ENCODE peak calls at places on chromosomes 11 and 22, in nine cellular contexts. T is tibial artery; J is HepG2; F is endodermal cell; X is CD8-positive, alpha-beta memory T cell; H is HAP-1; M is heart right ventricle; L is lung; R is lower lobe of right lung. U is an unnamed sample.

GRCh38 chr11:17810736-17811135 is 76.2 kb downstream of the KCNC1 start:
- DNase-seq in T (no peak), J (no peak), F (no peak), X (no peak), H (no peak), M (peak; percentile 15), L (no peak), R (no peak), U (no peak)

GRCh38 chr11:56345739-56346138 is at the start of gene OR8K1:
- DNase-seq in T (no peak), J (no peak), F (no peak), X (no peak), H (no peak), M (no peak), L (no peak), R (no peak), U (no peak)

GRCh38 chr11:14713518-14714244 is 70.1 kb downstream of the PDE3B start:
- DNase-seq in T (no peak), J (no peak), F (no peak), X (no peak), H (no peak), M (no peak), L (no peak), R (no peak), U (no peak)

GRCh38 chr11:8826901-8827560 is 84.0 kb upstream of the AKIP1 start:
- DNase-seq in T (no peak), J (no peak), F (peak; percentile 53), X (no peak), H (no peak), M (no peak), L (no peak), R (no peak), U (no peak)

GRCh38 chr22:50610041-50610451 is 9.5 kb downstream of the MAPK8IP2 start:
- DNase-seq in T (peak; percentile 56), J (no peak), F (no peak), X (no peak), H (no peak), M (no peak), L (no peak), R (no peak), U (no peak)

GRCh38 chr11:108958446-108959123 is 293.7 kb downstream of the DDX10 start:
- DNase-seq in T (no peak), J (no peak), F (no peak), X (no peak), H (no peak), M (no peak), L (no peak), R (no peak), U (no peak)

GRCh38 chr11:107591446-107592236 is 694 bp downstream of the ELMOD1 start:
- DNase-seq in T (no peak), J (no peak), F (peak; percentile 79), X (no peak), H (no peak), M (no peak), L (no peak), R (no peak), U (no peak)

GRCh38 chr11:126702987-126703386 is 297.6 kb downstream of the KIRREL3 start:
- DNase-seq in T (no peak), J (no peak), F (no peak), X (no peak), H (no peak), M (peak; percentile 10), L (no peak), R (no peak), U (no peak)

GRCh38 chr11:76218449-76219206 is 12.3 kb upstream of the WNT11 start:
- DNase-seq in T (no peak), J (no peak), F (no peak), X (no peak), H (no peak), M (no peak), L (no peak), R (peak; percentile 10), U (peak; percentile 54)

GRCh38 chr11:36953986-36954385 is 355.9 kb upstream of the RAG2 start:
- DNase-seq in T (no peak), J (no peak), F (no peak), X (no peak), H (no peak), M (no peak), L (no peak), R (no peak), U (no peak)

GRCh38 chr11:66749091-66749490 is 20.1 kb upstream of the SPTBN2 start:
- DNase-seq in T (no peak), J (no peak), F (no peak), X (no peak), H (no peak), M (no peak), L (peak; percentile 65), R (no peak), U (no peak)

GRCh38 chr11:67060111-67060522 is 3.5 kb downstream of the RHOD start:
- DNase-seq in T (no peak), J (no peak), F (no peak), X (no peak), H (no peak), M (no peak), L (no peak), R (no peak), U (no peak)

GRCh38 chr11:133477263-133477625 is 55.1 kb downstream of the OPCML start:
- DNase-seq in T (no peak), J (no peak), F (no peak), X (no peak), H (no peak), M (no peak), L (no peak), R (no peak), U (no peak)

GRCh38 chr11:69044111-69045013 is 4.4 kb upstream of the TPCN2 start:
- DNase-seq in T (peak; percentile 91), J (peak; percentile 68), F (peak; percentile 96), X (no peak), H (peak; percentile 12), M (peak; percentile 74), L (peak; percentile 61), R (peak; percentile 78), U (peak; percentile 84)

GRCh38 chr11:114964676-114965214 is 286.4 kb downstream of the NXPE2 start:
- DNase-seq in T (no peak), J (no peak), F (no peak), X (no peak), H (no peak), M (no peak), L (no peak), R (no peak), U (no peak)

GRCh38 chr22:43831561-43832392 is 19.7 kb upstream of the EFCAB6 start:
- DNase-seq in T (peak; percentile 50), J (no peak), F (no peak), X (no peak), H (no peak), M (no peak), L (no peak), R (peak; percentile 43), U (no peak)

GRCh38 chr22:43829904-43830851 is 18.1 kb upstream of the EFCAB6 start:
- DNase-seq in T (peak; percentile 74), J (no peak), F (no peak), X (no peak), H (no peak), M (peak; percentile 83), L (peak; percentile 43), R (peak; percentile 56), U (no peak)

GRCh38 chr22:43829448-43829821 is 17.3 kb upstream of the EFCAB6 start:
- DNase-seq in T (peak; percentile 57), J (no peak), F (no peak), X (no peak), H (no peak), M (peak; percentile 49), L (no peak), R (peak; percentile 45), U (peak; percentile 65)

GRCh38 chr22:43832393-43833265 is 20.5 kb upstream of the EFCAB6 start:
- DNase-seq in T (no peak), J (no peak), F (no peak), X (no peak), H (no peak), M (no peak), L (no peak), R (peak; percentile 43), U (peak; percentile 57)

GRCh38 chr22:43830931-43831560 is 18.9 kb upstream of the EFCAB6 start:
- DNase-seq in T (peak; percentile 44), J (no peak), F (no peak), X (no peak), H (no peak), M (no peak), L (no peak), R (peak; percentile 24), U (no peak)
- H3K36me3 ChIP-seq in T (no peaks in the 10 kb centered on the region), J (no peaks in the 10 kb centered on the region), F (peaks cover 11% of the 10 kb centered on the region), X (no peaks in the 10 kb centered on the region), H (no peaks in the 10 kb centered on the region), M (no peaks in the 10 kb centered on the region), L (no peaks in the 10 kb centered on the region), R (no peaks in the 10 kb centered on the region), U (no peaks in the 10 kb centered on the region)

GRCh38 chr22:37419370-37419915 is 7.8 kb downstream of the ELFN2 start:
- DNase-seq in T (no peak), J (no peak), F (no peak), X (no peak), H (no peak), M (no peak), L (no peak), R (no peak), U (no peak)
- H3K4me3 ChIP-seq in T (no peak overlapping the region), J (no peak overlapping the region), F (no peak overlapping the region), X (no peak overlapping the region), H (peak overlapping the region; percentile 30), M (peak overlapping the region; percentile 30), L (no peak overlapping the region), R (peak overlapping the region; percentile 29), U (no peak overlapping the region)

GRCh38 chr11:65640483-65641207 is 2.7 kb downstream of the SIPA1 start:
- DNase-seq in T (no peak), J (no peak), F (no peak), X (no peak), H (no peak), M (peak; percentile 62), L (no peak), R (peak; percentile 86), U (no peak)
- H3K36me3 ChIP-seq in T (peaks cover 45% of the 10 kb centered on the region), J (peaks cover 3% of the 10 kb centered on the region), F (peaks cover 15% of the 10 kb centered on the region), X (peaks cover 27% of the 10 kb centered on the region), H (peaks cover 17% of the 10 kb centered on the region), M (peaks cover 70% of the 10 kb centered on the region), L (no peaks in the 10 kb centered on the region), R (peaks cover 47% of the 10 kb centered on the region), U (no peaks in the 10 kb centered on the region)

GRCh38 chr22:38461414-38462081 is 6.3 kb upstream of the KDELR3 start:
- DNase-seq in T (peak; percentile 84), J (peak; percentile 71), F (peak; percentile 99), X (peak; percentile 19), H (peak; percentile 81), M (peak; percentile 90), L (peak; percentile 81), R (peak; percentile 87), U (peak; percentile 88)

GRCh38 chr22:38465673-38466490 is 2.0 kb upstream of the KDELR3 start:
- DNase-seq in T (no peak), J (no peak), F (peak; percentile 65), X (no peak), H (no peak), M (no peak), L (no peak), R (peak; percentile 37), U (peak; percentile 37)

GRCh38 chr22:38461057-38461413 is 6.0 kb upstream of the KCNJ4 start:
- DNase-seq in T (no peak), J (no peak), F (no peak), X (no peak), H (no peak), M (no peak), L (no peak), R (no peak), U (no peak)

GRCh38 chr22:38464992-38465672 is 2.8 kb upstream of the KDELR3 start:
- DNase-seq in T (no peak), J (no peak), F (no peak), X (no peak), H (no peak), M (no peak), L (no peak), R (peak; percentile 8), U (no peak)

GRCh38 chr22:38462960-38463784 is 4.7 kb upstream of the KDELR3 start:
- DNase-seq in T (no peak), J (peak; percentile 77), F (peak; percentile 89), X (no peak), H (no peak), M (peak; percentile 78), L (no peak), R (no peak), U (peak; percentile 72)
- H3K4me3 ChIP-seq in T (no peak overlapping the region), J (peak overlapping the region; percentile 58), F (no peak overlapping the region), X (no peak overlapping the region), H (no peak overlapping the region), M (peak overlapping the region; percentile 29), L (no peak overlapping the region), R (no peak overlapping the region), U (no peak overlapping the region)

U was measured in aorta.